ENCODE peak calls at places on chromosome 4, in eight cellular contexts. N is coronary artery; T is iPS DF 19.7; W is M059J; B is naive thymus-derived CD8-positive, alpha-beta T cell; D is CD4-positive, CD25-positive, alpha-beta regulatory T cell; L is CD8-positive, alpha-beta T cell; G is foreskin melanocyte. A is an unnamed sample.
A peak's percentile ranks its signal among the peaks of the same experiment; 100 is the strongest.

GRCh38 chr4:169491211-169491610 is 121.2 kb downstream of the NEK1 start:
- DNase-seq in N (no peak), T (no peak), W (no peak), B (no peak), D (no peak), L (no peak), G (no peak), A (no peak)

GRCh38 chr4:41155194-41155830 is 59.0 kb downstream of the APBB2 start:
- DNase-seq in N (no peak), T (no peak), W (peak; percentile 86), B (no peak), D (no peak), L (no peak), G (peak; percentile 18), A (no peak)

GRCh38 chr4:53962516-53963225 is 101.7 kb downstream of the CHIC2 start:
- DNase-seq in N (no peak), T (no peak), W (peak; percentile 27), B (no peak), D (no peak), L (no peak), G (peak; percentile 52), A (no peak)

GRCh38 chr4:118865091-118865708 is 23.5 kb upstream of the SYNPO2 start:
- DNase-seq in N (no peak), T (peak; percentile 72), W (peak; percentile 62), B (peak; percentile 12), D (peak; percentile 13), L (peak; percentile 7), G (no peak), A (no peak)

GRCh38 chr4:1802151-1802715 is 9.1 kb downstream of the FGFR3 start:
- DNase-seq in N (no peak), T (no peak), W (no peak), B (no peak), D (no peak), L (no peak), G (no peak), A (no peak)

GRCh38 chr4:7358100-7358735 is 76.5 kb downstream of the PSAPL1 start:
- DNase-seq in N (no peak), T (no peak), W (peak; percentile 87), B (no peak), D (no peak), L (no peak), G (no peak), A (no peak)

GRCh38 chr4:17544205-17544604 is 29.2 kb downstream of the CLRN2 start:
- DNase-seq in N (no peak), T (no peak), W (peak; percentile 37), B (no peak), D (no peak), L (no peak), G (peak; percentile 68), A (no peak)

GRCh38 chr4:57094482-57095223 is 15.5 kb downstream of the IGFBP7 start:
- DNase-seq in N (no peak), T (no peak), W (peak; percentile 72), B (no peak), D (no peak), L (no peak), G (no peak), A (no peak)

GRCh38 chr4:163988921-163989320 is 494.4 kb downstream of the TMA16 start:
- DNase-seq in N (no peak), T (no peak), W (no peak), B (no peak), D (no peak), L (no peak), G (no peak), A (no peak)

GRCh38 chr4:106048250-106048931 is 153.1 kb downstream of the NPNT start:
- DNase-seq in N (no peak), T (no peak), W (no peak), B (no peak), D (no peak), L (no peak), G (no peak), A (no peak)

A was measured in B cell.